ENCODE peak calls at places on chromosome 10, in six cellular contexts. K is uterus; S is IMR-90; G is fibroblast of the conjunctiva; T is effector CD4-positive, alpha-beta T cell; N is globus pallidus. H is an unnamed sample.

GRCh38 chr10:12337407-12337806 is 11.9 kb upstream of the CAMK1D start:
- DNase-seq in T (no peak), K (no peak), S (peak; percentile 59), N (no peak), G (no peak), H (no peak)

GRCh38 chr10:102254426-102254825 is 9.1 kb downstream of the GBF1 start:
- DNase-seq in N (no peak), K (no peak), S (no peak), T (no peak), G (no peak), H (no peak)

GRCh38 chr10:114520453-114520852 is 116.2 kb upstream of the AFAP1L2 start:
- DNase-seq in T (no peak), N (no peak), S (peak; percentile 92), G (peak; percentile 49), K (no peak), H (peak; percentile 93)

GRCh38 chr10:55631071-55631654 is 729.9 kb downstream of the ZWINT start:
- DNase-seq in T (no peak), S (no peak), K (no peak), G (no peak), N (peak; percentile 52), H (peak; percentile 94)

GRCh38 chr10:3363316-3364070 is 190.9 kb upstream of the PITRM1 start:
- DNase-seq in N (no peak), T (no peak), S (peak; percentile 49), K (no peak), G (no peak), H (no peak)

GRCh38 chr10:132502544-132503300 is 34.9 kb upstream of the INPP5A start:
- DNase-seq in G (no peak), S (no peak), T (no peak), K (no peak), N (no peak), H (no peak)

GRCh38 chr10:43955002-43955596 is 306.4 kb upstream of the ZNF32 start:
- DNase-seq in N (no peak), K (no peak), G (no peak), S (no peak), T (no peak), H (no peak)

GRCh38 chr10:21494221-21495001 is 31.1 kb downstream of the SKIDA1 start:
- DNase-seq in S (no peak), T (no peak), N (no peak), K (no peak), G (no peak), H (peak; percentile 63)

GRCh38 chr10:9024210-9024609 is 969.7 kb downstream of the GATA3 start:
- DNase-seq in T (no peak), K (no peak), S (no peak), N (no peak), G (no peak), H (no peak)

GRCh38 chr10:124477614-124478363 is 16.2 kb downstream of the LHPP start:
- DNase-seq in S (no peak), G (no peak), T (no peak), N (no peak), K (no peak), H (no peak)

GRCh38 chr10:93995598-93996271 is 2.0 kb downstream of the PLCE1 start:
- DNase-seq in S (peak; percentile 68), K (no peak), G (no peak), T (no peak), N (no peak), H (no peak)

GRCh38 chr10:105864854-105865253 is 1223.8 kb downstream of the SORCS3 start:
- DNase-seq in G (no peak), S (no peak), N (no peak), K (no peak), T (no peak), H (no peak)

GRCh38 chr10:89744021-89744420 is 42.6 kb downstream of the KIF20B start:
- DNase-seq in K (no peak), N (no peak), S (peak; percentile 55), G (no peak), T (no peak), H (no peak)

GRCh38 chr10:71998840-71999194 is 34.6 kb downstream of the CHST3 start:
- DNase-seq in T (no peak), S (peak; percentile 75), N (no peak), G (no peak), K (peak; percentile 74), H (no peak)

GRCh38 chr10:75021851-75022250 is 89.6 kb upstream of the SAMD8 start:
- DNase-seq in K (no peak), T (no peak), N (no peak), S (no peak), G (no peak), H (peak; percentile 86)

GRCh38 chr10:93390691-93391090 is 91.4 kb downstream of the MYOF start:
- DNase-seq in N (no peak), G (no peak), T (no peak), S (peak; percentile 26), K (no peak), H (no peak)

GRCh38 chr10:112232670-112233069 is 49.1 kb upstream of the GPAM start:
- DNase-seq in T (no peak), S (no peak), G (no peak), N (no peak), K (no peak), H (peak; percentile 74)